ENCODE peak calls at places on chromosome X, in ten cellular contexts. C is upper lobe of left lung; O is tibial nerve; Z is bronchial epithelial cell; M is AG04450; H is heart left ventricle; T is ascending aorta; E is CD4-positive, CD25-positive, alpha-beta regulatory T cell; L is spleen; R is stomach. U is an unnamed sample. For H3K27me3, the result is how much of the 10 kb centered on the place peaks cover.

GRCh38 chrX:2627272-2627867 is 63.7 kb upstream of the CD99 start:
- DNase-seq in Z (peak), R (peak), H (no peak), L (no peak), O (no peak), E (peak), T (no peak), M (no peak), C (no peak), U (peak)

GRCh38 chrX:131262738-131263679 is 26.1 kb downstream of the IGSF1 start:
- DNase-seq in Z (peak), R (no peak), M (no peak), H (no peak), O (no peak), L (no peak), E (no peak), C (no peak), T (no peak), U (no peak)

GRCh38 chrX:3286196-3286920 is 60.1 kb downstream of the MXRA5 start:
- DNase-seq in R (no peak), L (no peak), C (no peak), Z (peak), E (no peak), M (no peak), H (no peak), T (no peak), O (no peak), U (no peak)

GRCh38 chrX:30593435-30594200 is 16.1 kb upstream of the TASL start:
- DNase-seq in M (no peak), L (no peak), Z (no peak), O (no peak), H (no peak), E (peak), C (no peak), T (no peak), R (no peak), U (no peak)

GRCh38 chrX:100995469-100995868 is 26.0 kb downstream of the ARL13A start:
- DNase-seq in H (no peak), M (peak), T (no peak), O (no peak), E (no peak), C (no peak), L (no peak), R (no peak), Z (peak), U (peak)

GRCh38 chrX:108020631-108021030 is 24.2 kb upstream of the VSIG1 start:
- DNase-seq in E (peak), H (no peak), C (no peak), M (no peak), Z (no peak), O (no peak), L (no peak), R (no peak), T (no peak), U (no peak)

GRCh38 chrX:109629310-109629709 is 4.3 kb upstream of the KCNE5 start:
- DNase-seq in Z (no peak), T (no peak), O (no peak), E (no peak), L (no peak), H (no peak), R (no peak), C (no peak), M (no peak), U (no peak)

GRCh38 chrX:13452283-13452682 is 117.1 kb upstream of the EGFL6 start:
- DNase-seq in Z (no peak), T (no peak), C (no peak), M (no peak), H (no peak), E (no peak), R (no peak), O (no peak), L (no peak), U (no peak)

GRCh38 chrX:72060196-72060974 is 71.3 kb downstream of the RTL5 start:
- DNase-seq in Z (no peak), T (no peak), M (no peak), L (no peak), R (no peak), O (no peak), C (no peak), E (no peak), H (no peak), U (no peak)

GRCh38 chrX:149804102-149804501 is 22.4 kb downstream of the MAGEA9 start:
- DNase-seq in R (no peak), C (no peak), H (no peak), T (no peak), M (no peak), L (no peak), O (no peak), E (no peak), Z (no peak), U (no peak)

GRCh38 chrX:107571296-107571998 is 56.9 kb upstream of the PRPS1 start:
- DNase-seq in C (no peak), R (peak), H (no peak), O (no peak), L (no peak), T (peak), Z (peak), E (no peak), M (peak), U (peak)

GRCh38 chrX:23637187-23637586 is 30.1 kb upstream of the PRDX4 start:
- DNase-seq in L (no peak), E (no peak), O (no peak), R (no peak), Z (no peak), H (no peak), T (no peak), M (no peak), C (no peak), U (no peak)

GRCh38 chrX:20224814-20225487 is 41.8 kb downstream of the RPS6KA3 start:
- DNase-seq in Z (peak), E (peak), O (no peak), M (no peak), R (no peak), L (no peak), H (no peak), C (no peak), T (no peak), U (peak)

GRCh38 chrX:21800344-21800770 is 39.1 kb upstream of the MBTPS2 start:
- DNase-seq in H (no peak), E (no peak), L (no peak), T (no peak), M (no peak), R (no peak), C (no peak), O (no peak), Z (peak), U (peak)

GRCh38 chrX:70402721-70403120 is 20.4 kb upstream of the GDPD2 start:
- DNase-seq in O (no peak), L (no peak), T (no peak), Z (peak), M (no peak), E (no peak), C (no peak), R (no peak), H (no peak), U (peak)

GRCh38 chrX:48937065-48937907 is 18.5 kb upstream of the PIM2 start:
- DNase-seq in M (no peak), C (peak), T (peak), H (peak), O (no peak), E (peak), L (peak), Z (no peak), R (peak), U (no peak)

GRCh38 chrX:133370719-133371275 is 44.5 kb downstream of the GPC4 start:
- DNase-seq in M (no peak), E (no peak), H (no peak), L (no peak), R (no peak), O (no peak), C (no peak), T (no peak), Z (no peak), U (no peak)

GRCh38 chrX:45903781-45904201 is 641.4 kb downstream of the ZNF674 start:
- DNase-seq in E (no peak), O (no peak), L (no peak), R (no peak), C (no peak), H (no peak), M (no peak), T (no peak), Z (peak), U (no peak)

GRCh38 chrX:120559799-120560198 is 963 bp downstream of the CUL4B start:
- DNase-seq in E (peak), R (no peak), Z (peak), O (no peak), C (no peak), T (no peak), H (no peak), L (no peak), M (no peak), U (no peak)

GRCh38 chrX:123450217-123450616 is 266.1 kb downstream of the GRIA3 start:
- DNase-seq in C (no peak), M (no peak), R (no peak), O (no peak), E (peak), H (no peak), Z (peak), L (no peak), T (no peak), U (no peak)

DNA sequence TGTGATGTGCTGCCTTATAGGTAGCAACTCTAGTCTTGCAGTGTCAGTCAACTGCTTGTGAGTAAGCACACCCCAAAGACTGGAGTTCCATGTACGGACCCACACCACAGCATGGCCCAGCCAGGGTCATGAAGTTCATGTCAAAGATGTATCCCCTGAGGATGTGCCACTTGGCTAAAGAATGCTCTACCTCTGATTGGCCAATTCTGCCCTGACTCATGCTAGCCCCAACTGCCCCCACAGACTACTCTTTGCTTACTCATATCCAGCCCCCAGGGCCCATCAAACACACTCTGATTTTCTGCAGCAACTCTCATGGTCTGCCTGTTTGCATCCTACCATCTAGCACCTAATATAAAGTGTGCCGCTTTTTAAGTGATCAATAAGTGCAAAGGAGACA is 62.5 kb downstream of the CHRDL1 start:
- DNase-seq in E (no peak), R (no peak), T (no peak), L (no peak), Z (peak), O (no peak), C (no peak), H (no peak), M (no peak), U (no peak)
- H3K27me3 ChIP-seq in E (under half), R (under half), T (under half), L (under half), Z (under half), O (under half), C (under half), H (under half), M (under half), U (under half)

GRCh38 chrX:135328421-135329005 is 19.2 kb downstream of the ETDC start:
- DNase-seq in H (no peak), C (no peak), O (no peak), L (no peak), M (no peak), E (no peak), R (no peak), Z (peak), T (no peak), U (no peak)
- H3K27me3 ChIP-seq in H (under half), C (under half), O (under half), L (under half), M (under half), E (under half), R (under half), Z (under half), T (under half), U (under half)

DNA sequence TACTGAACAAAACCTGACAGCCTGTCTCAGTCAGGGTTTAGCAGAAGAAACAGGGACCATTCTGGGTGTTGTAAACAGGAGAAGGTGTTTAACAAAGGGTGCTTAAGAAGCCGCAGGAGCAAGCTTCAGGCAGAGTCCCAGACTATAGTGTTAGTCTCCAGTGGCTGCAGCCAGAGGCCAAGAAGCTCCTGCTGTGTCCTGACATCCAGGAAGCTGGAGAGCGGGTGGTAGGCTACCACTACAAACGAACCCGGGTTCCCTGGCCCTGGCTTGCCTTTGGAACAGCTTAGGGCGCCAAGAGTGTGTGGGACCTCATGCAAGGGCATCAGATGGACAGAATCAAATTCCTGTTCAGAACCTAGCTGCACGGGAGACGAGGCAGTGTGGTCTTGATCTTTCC is 27.9 kb downstream of the TKTL1 start:
- DNase-seq in E (no peak), T (no peak), C (no peak), R (no peak), M (no peak), L (peak), Z (no peak), O (no peak), H (no peak), U (no peak)
- H3K27me3 ChIP-seq in E (under half), T (under half), C (under half), R (under half), M (under half), L (under half), Z (under half), O (under half), H (under half), U (under half)

DNA sequence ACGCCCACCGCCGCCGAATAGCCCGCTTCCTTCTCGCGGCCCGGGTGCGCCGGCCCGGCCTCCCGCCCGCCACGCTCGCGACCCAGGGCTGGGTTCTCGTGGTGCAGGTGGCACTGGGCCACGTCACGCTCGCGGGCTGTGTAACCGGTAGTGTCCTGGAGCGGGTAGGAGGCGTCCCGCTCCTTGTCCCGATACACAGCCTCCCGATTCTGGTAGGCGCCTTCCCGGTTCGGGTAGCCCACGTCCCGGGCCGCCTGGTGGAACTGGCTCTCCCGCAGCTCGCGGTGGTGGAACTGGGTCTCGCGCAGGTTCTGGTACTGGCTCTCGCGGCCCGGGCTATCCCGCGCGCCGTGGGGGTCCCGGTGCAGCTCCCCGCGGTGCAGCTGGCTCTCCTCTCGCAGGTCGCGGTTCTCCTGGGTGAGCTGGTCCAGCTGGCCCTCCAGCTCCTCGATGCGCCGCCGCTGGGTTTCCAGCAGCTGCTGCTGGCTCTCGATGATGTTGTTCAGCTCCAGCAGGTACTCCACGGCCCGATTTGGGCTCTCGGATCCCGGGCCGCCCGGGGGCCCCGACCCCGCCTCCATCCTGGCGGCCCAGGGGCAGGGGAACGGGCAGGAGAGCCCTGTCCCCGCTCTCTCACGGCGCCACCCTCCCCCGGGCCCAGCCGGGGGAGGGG is 39.3 kb upstream of the IQSEC2 start:
- DNase-seq in R (peak), H (no peak), C (peak), T (no peak), O (no peak), Z (no peak), E (no peak), L (peak), M (no peak), U (no peak)
- H3K27me3 ChIP-seq in R (under half), H (under half), C (under half), T (under half), O (half or more), Z (under half), E (under half), L (under half), M (under half), U (half or more)

U was measured in foreskin keratinocyte.